ENCODE peak calls at places on chromosomes 3 and 15, in four cellular contexts. J is stimulated activated CD4-positive, alpha-beta T cell treated with anti-CD3 and anti-CD28 coated beads, TNF-alpha, amount 100 ng/mL, for 1 hour; X is endodermal cell; O is stimulated activated CD8-positive, alpha-beta memory T cell treated with anti-CD3 and anti-CD28 coated beads, Interleukin-7, amount 100 ng/mL, for 48 hours. B is an unnamed sample.

GRCh38 chr15:55530861-55531313 is 22.9 kb upstream of the DNAAF4 start:
- DNase-seq in J (no peak), X (no peak), O (no peak), B (no peak)

GRCh38 chr3:12046406-12046805 is 42.2 kb downstream of the SYN2 start:
- DNase-seq in J (no peak), X (no peak), O (no peak), B (no peak)

GRCh38 chr3:126956866-126957650 is 25.9 kb upstream of the PLXNA1 start:
- DNase-seq in J (no peak), X (peak), O (no peak), B (no peak)

GRCh38 chr3:194148383-194148782 is 12.4 kb downstream of the HES1 start:
- DNase-seq in J (no peak), X (no peak), O (no peak), B (no peak)

GRCh38 chr15:71532994-71533393 is 277.4 kb upstream of the NR2E3 start:
- DNase-seq in J (no peak), X (peak), O (no peak), B (no peak)

GRCh38 chr3:77939726-77940125 is 899.8 kb downstream of the ROBO2 start:
- DNase-seq in J (no peak), X (no peak), O (no peak), B (no peak)

GRCh38 chr3:159881828-159882309 is 106.8 kb upstream of the IL12A start:
- DNase-seq in J (no peak), X (peak), O (no peak), B (no peak)

GRCh38 chr15:37891754-37892368 is 42.6 kb upstream of the TMCO5A start:
- DNase-seq in J (no peak), X (no peak), O (no peak), B (no peak)

GRCh38 chr3:128864351-128864811 is 15.0 kb upstream of the ACAD9 start:
- DNase-seq in J (no peak), X (no peak), O (no peak), B (no peak)

GRCh38 chr3:8848696-8849131 is 79.3 kb upstream of the OXTR start:
- DNase-seq in J (no peak), X (peak), O (no peak), B (no peak)

GRCh38 chr3:27423463-27423862 is 54.3 kb upstream of the NEK10 start:
- DNase-seq in J (no peak), X (no peak), O (no peak), B (no peak)